ENCODE peak calls at places on chromosomes 6 and 20, in seven cellular contexts. One of them, this sample, is unnamed.

GRCh38 chr6:22056398-22056797 is 240.4 kb downstream of the PRL start:
- DNase-seq in CD4-positive, alpha-beta T cell: no peak
- DNase-seq in COR-L47: no peak
- DNase-seq in stimulated activated CD8-positive, alpha-beta memory T cell treated with anti-CD3 and anti-CD28 coated beads, Interleukin-15, amount 100 ng/mL, for 4 hours: no peak
- DNase-seq in stimulated activated CD4-positive, alpha-beta T cell treated with anti-CD3 and anti-CD28 coated beads, Interleukin-1b, Interleukin-23, amount 100 ng/mL, for 4 hours: no peak
- DNase-seq in NCI-H774: no peak
- DNase-seq in RPMI8226: no peak
- DNase-seq in this sample: no peak

GRCh38 chr6:90233994-90234393 is 62.6 kb downstream of the BACH2 start:
- DNase-seq in CD4-positive, alpha-beta T cell: no peak
- DNase-seq in COR-L47: no peak
- DNase-seq in stimulated activated CD8-positive, alpha-beta memory T cell treated with anti-CD3 and anti-CD28 coated beads, Interleukin-15, amount 100 ng/mL, for 4 hours: peak; percentile 79
- DNase-seq in stimulated activated CD4-positive, alpha-beta T cell treated with anti-CD3 and anti-CD28 coated beads, Interleukin-1b, Interleukin-23, amount 100 ng/mL, for 4 hours: peak; percentile 69
- DNase-seq in NCI-H774: no peak
- DNase-seq in RPMI8226: no peak
- DNase-seq in this sample: peak; percentile 81

GRCh38 chr20:50815162-50815989 is 20.5 kb downstream of the BCAS4 start:
- DNase-seq in CD4-positive, alpha-beta T cell: no peak
- DNase-seq in COR-L47: no peak
- DNase-seq in stimulated activated CD8-positive, alpha-beta memory T cell treated with anti-CD3 and anti-CD28 coated beads, Interleukin-15, amount 100 ng/mL, for 4 hours: no peak
- DNase-seq in stimulated activated CD4-positive, alpha-beta T cell treated with anti-CD3 and anti-CD28 coated beads, Interleukin-1b, Interleukin-23, amount 100 ng/mL, for 4 hours: no peak
- DNase-seq in NCI-H774: no peak
- DNase-seq in RPMI8226: peak; percentile 42
- DNase-seq in this sample: peak; percentile 26

GRCh38 chr6:117600008-117600743 is 2.1 kb downstream of the GOPC start:
- DNase-seq in CD4-positive, alpha-beta T cell: no peak
- DNase-seq in COR-L47: no peak
- DNase-seq in stimulated activated CD8-positive, alpha-beta memory T cell treated with anti-CD3 and anti-CD28 coated beads, Interleukin-15, amount 100 ng/mL, for 4 hours: no peak
- DNase-seq in stimulated activated CD4-positive, alpha-beta T cell treated with anti-CD3 and anti-CD28 coated beads, Interleukin-1b, Interleukin-23, amount 100 ng/mL, for 4 hours: no peak
- DNase-seq in NCI-H774: no peak
- DNase-seq in RPMI8226: peak; percentile 44
- DNase-seq in this sample: no peak

GRCh38 chr6:121498481-121499276 is 63.2 kb downstream of the GJA1 start:
- DNase-seq in CD4-positive, alpha-beta T cell: no peak
- DNase-seq in COR-L47: no peak
- DNase-seq in stimulated activated CD8-positive, alpha-beta memory T cell treated with anti-CD3 and anti-CD28 coated beads, Interleukin-15, amount 100 ng/mL, for 4 hours: no peak
- DNase-seq in stimulated activated CD4-positive, alpha-beta T cell treated with anti-CD3 and anti-CD28 coated beads, Interleukin-1b, Interleukin-23, amount 100 ng/mL, for 4 hours: no peak
- DNase-seq in NCI-H774: no peak
- DNase-seq in RPMI8226: no peak
- DNase-seq in this sample: no peak

GRCh38 chr20:16974855-16975162 is 226.7 kb downstream of the OTOR start:
- DNase-seq in CD4-positive, alpha-beta T cell: no peak
- DNase-seq in COR-L47: no peak
- DNase-seq in stimulated activated CD8-positive, alpha-beta memory T cell treated with anti-CD3 and anti-CD28 coated beads, Interleukin-15, amount 100 ng/mL, for 4 hours: no peak
- DNase-seq in stimulated activated CD4-positive, alpha-beta T cell treated with anti-CD3 and anti-CD28 coated beads, Interleukin-1b, Interleukin-23, amount 100 ng/mL, for 4 hours: no peak
- DNase-seq in NCI-H774: no peak
- DNase-seq in RPMI8226: no peak
- DNase-seq in this sample: no peak

GRCh38 chr6:75381878-75382633 is 97.5 kb upstream of the TMEM30A start:
- DNase-seq in CD4-positive, alpha-beta T cell: no peak
- DNase-seq in COR-L47: no peak
- DNase-seq in stimulated activated CD8-positive, alpha-beta memory T cell treated with anti-CD3 and anti-CD28 coated beads, Interleukin-15, amount 100 ng/mL, for 4 hours: no peak
- DNase-seq in stimulated activated CD4-positive, alpha-beta T cell treated with anti-CD3 and anti-CD28 coated beads, Interleukin-1b, Interleukin-23, amount 100 ng/mL, for 4 hours: no peak
- DNase-seq in NCI-H774: no peak
- DNase-seq in RPMI8226: no peak
- DNase-seq in this sample: no peak

GRCh38 chr6:36840471-36841461 is 1.5 kb upstream of the CPNE5 start:
- DNase-seq in CD4-positive, alpha-beta T cell: peak; percentile 12
- DNase-seq in COR-L47: no peak
- DNase-seq in stimulated activated CD8-positive, alpha-beta memory T cell treated with anti-CD3 and anti-CD28 coated beads, Interleukin-15, amount 100 ng/mL, for 4 hours: no peak
- DNase-seq in stimulated activated CD4-positive, alpha-beta T cell treated with anti-CD3 and anti-CD28 coated beads, Interleukin-1b, Interleukin-23, amount 100 ng/mL, for 4 hours: peak; percentile 13
- DNase-seq in NCI-H774: no peak
- DNase-seq in RPMI8226: no peak
- DNase-seq in this sample: peak; percentile 62

GRCh38 chr6:166624275-166624674 is 2.8 kb downstream of the RPS6KA2 start:
- DNase-seq in CD4-positive, alpha-beta T cell: no peak
- DNase-seq in COR-L47: no peak
- DNase-seq in stimulated activated CD8-positive, alpha-beta memory T cell treated with anti-CD3 and anti-CD28 coated beads, Interleukin-15, amount 100 ng/mL, for 4 hours: no peak
- DNase-seq in stimulated activated CD4-positive, alpha-beta T cell treated with anti-CD3 and anti-CD28 coated beads, Interleukin-1b, Interleukin-23, amount 100 ng/mL, for 4 hours: no peak
- DNase-seq in NCI-H774: no peak
- DNase-seq in RPMI8226: peak; percentile 78
- DNase-seq in this sample: no peak

GRCh38 chr6:75279418-75279817 is 5.2 kb downstream of the TMEM30A start:
- DNase-seq in CD4-positive, alpha-beta T cell: no peak
- DNase-seq in COR-L47: no peak
- DNase-seq in stimulated activated CD8-positive, alpha-beta memory T cell treated with anti-CD3 and anti-CD28 coated beads, Interleukin-15, amount 100 ng/mL, for 4 hours: no peak
- DNase-seq in stimulated activated CD4-positive, alpha-beta T cell treated with anti-CD3 and anti-CD28 coated beads, Interleukin-1b, Interleukin-23, amount 100 ng/mL, for 4 hours: no peak
- DNase-seq in NCI-H774: no peak
- DNase-seq in RPMI8226: no peak
- DNase-seq in this sample: no peak